ENCODE peak calls at places on chromosomes 12 and 14, in six cellular contexts. X is A549, U is AG10803, Q is astrocyte of the spinal cord, A is gastrocnemius medialis, J is GM06990. K is an unnamed sample.

GRCh38 chr12:56991319-56991906 is 14.9 kb downstream of the ZBTB39 start:
- DNase-seq in U (no peak), A (peak; percentile 42), X (no peak), Q (no peak), J (no peak), K (no peak)

GRCh38 chr14:64891839-64892375 is 12.2 kb upstream of the SPTB start:
- DNase-seq in A (no peak), Q (peak; percentile 79), U (peak; percentile 74), J (peak; percentile 13), X (peak; percentile 56), K (peak; percentile 69)

GRCh38 chr14:100827751-100828447 is 2.0 kb downstream of the MEG3 start:
- DNase-seq in U (peak; percentile 76), J (no peak), Q (peak; percentile 76), X (no peak), A (no peak), K (peak; percentile 78)

GRCh38 chr14:61460063-61460462 is 138.7 kb downstream of the PRKCH start:
- DNase-seq in A (no peak), X (no peak), Q (no peak), U (no peak), J (no peak), K (no peak)

GRCh38 chr12:15851919-15852318 is 30.3 kb upstream of the STRAP start:
- DNase-seq in X (no peak), U (no peak), J (no peak), A (no peak), Q (no peak), K (no peak)

GRCh38 chr14:96108061-96108795 is 69.1 kb downstream of the C14orf132 start:
- DNase-seq in U (no peak), X (no peak), J (no peak), Q (no peak), A (no peak), K (no peak)

GRCh38 chr12:107778383-107779015 is 4.0 kb downstream of the ASCL4 start:
- DNase-seq in J (no peak), X (no peak), U (no peak), Q (no peak), A (no peak), K (no peak)

GRCh38 chr14:62710811-62711210 is 334.4 kb downstream of the KCNH5 start:
- DNase-seq in A (no peak), U (no peak), J (no peak), Q (no peak), X (no peak), K (no peak)

GRCh38 chr12:98179151-98179550 is 336.2 kb upstream of the TMPO start:
- DNase-seq in Q (no peak), J (no peak), X (no peak), U (no peak), A (no peak), K (no peak)
- TF ChIP-seq CTCF in Q (no peak), J (no peak), X (no peak), U (no peak), A (no peak), K (no peak)

GRCh38 chr14:102496955-102497744 is 12.4 kb downstream of the ANKRD9 start:
- DNase-seq in J (no peak), X (no peak), A (no peak), U (no peak), Q (no peak), K (no peak)

GRCh38 chr14:102498678-102499265 is 10.8 kb downstream of the ANKRD9 start:
- DNase-seq in A (no peak), J (no peak), Q (no peak), X (no peak), U (no peak), K (no peak)

GRCh38 chr14:102496331-102496691 is 13.3 kb downstream of the ANKRD9 start:
- DNase-seq in J (no peak), A (no peak), Q (no peak), X (no peak), U (no peak), K (no peak)

GRCh38 chr14:102499401-102500189 is 10.0 kb downstream of the ANKRD9 start:
- DNase-seq in J (no peak), U (no peak), A (peak; percentile 94), Q (no peak), X (no peak), K (no peak)

DNA sequence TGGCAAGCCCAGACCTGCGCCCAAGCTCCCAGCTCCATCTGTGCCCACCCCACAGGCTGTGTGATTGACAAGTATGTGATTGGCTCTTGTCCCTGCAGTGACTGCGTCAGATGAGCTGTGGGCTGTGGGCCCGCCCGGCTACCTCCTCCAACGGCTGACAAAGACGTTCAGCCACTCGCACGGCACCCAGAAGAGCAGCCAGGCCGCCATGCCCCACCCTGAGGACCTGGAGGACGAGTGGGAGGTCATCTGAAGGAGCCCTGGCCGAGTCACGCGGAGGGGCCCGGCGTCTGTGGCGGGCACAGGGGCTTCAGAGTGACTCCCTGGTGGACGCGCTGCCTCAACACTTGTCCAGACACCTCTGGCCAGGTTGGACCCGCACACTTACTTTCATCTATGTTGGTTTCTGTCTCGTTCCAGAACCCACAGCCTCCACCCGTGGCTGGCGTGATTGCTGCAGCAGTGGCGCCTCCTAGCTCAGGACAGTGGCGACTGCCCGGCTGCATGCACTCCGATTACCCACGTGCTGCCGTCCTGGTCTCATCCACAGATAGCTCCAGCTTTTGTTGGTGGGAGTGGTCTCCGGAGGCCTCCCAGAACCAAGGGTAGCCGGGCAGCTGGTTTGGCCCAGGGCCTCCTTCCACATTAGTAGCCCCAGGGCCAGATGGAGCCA is 11.4 kb downstream of the ANKRD9 start:
- DNase-seq in X (no peak), J (no peak), Q (no peak), A (peak; percentile 76), U (no peak), K (no peak)
- TF ChIP-seq CTCF in X (peak; percentile 21), J (peak; percentile 22), Q (peak; percentile 28), A (peak; percentile 51), U (no peak), K (peak; percentile 53)

DNA sequence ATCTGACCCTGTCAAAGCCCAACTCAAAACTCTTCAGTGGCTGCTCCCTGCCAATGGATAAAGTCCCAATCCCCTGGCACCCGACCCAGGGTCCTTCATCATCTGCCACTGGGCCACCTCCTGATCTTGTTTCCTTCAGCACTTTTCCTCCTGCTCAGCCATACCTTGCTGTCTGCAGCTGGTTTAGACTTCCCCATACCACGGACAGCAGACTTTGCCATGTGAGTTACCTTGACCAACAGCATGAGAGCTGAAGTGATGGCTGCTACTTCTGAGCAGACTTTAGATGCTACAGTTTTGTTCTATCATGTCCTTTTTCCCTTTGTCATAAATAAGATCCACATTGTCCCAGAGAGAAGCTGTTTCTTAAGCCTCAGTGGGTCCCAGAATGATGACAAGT is 33.3 kb upstream of the STON2 start:
- DNase-seq in J (no peak), Q (no peak), U (no peak), A (no peak), X (no peak), K (no peak)
- TF ChIP-seq CTCF in J (no peak), Q (no peak), U (no peak), A (no peak), X (no peak), K (no peak)

DNA sequence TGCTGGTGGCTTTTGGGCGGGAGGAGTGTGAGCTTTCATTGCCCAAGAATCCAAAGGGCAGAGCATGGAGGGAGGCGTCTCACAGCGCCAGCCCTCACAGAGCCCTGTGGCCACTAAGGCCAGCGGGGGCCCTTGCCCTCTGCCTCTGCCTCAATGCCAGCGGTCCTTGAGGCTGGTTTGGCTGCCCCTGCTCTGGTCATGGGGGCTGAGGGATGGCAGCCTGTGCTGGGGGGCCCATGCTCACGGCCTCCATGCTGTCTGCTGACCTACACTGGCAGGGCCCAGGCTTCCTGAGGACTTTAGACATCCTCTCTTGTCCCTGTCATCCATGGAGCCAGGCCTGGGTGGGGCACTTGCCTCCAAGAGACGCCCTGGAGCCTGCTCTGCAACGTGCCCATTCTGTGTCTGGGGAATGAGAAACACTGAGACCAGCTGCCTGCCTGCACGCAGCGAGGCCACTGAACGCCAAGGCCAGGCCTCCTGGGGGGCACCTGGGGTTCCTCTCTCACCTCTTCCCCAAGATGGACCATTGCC is 143.4 kb downstream of the KIF26A start:
- DNase-seq in U (no peak), Q (no peak), X (no peak), J (no peak), A (no peak), K (no peak)
- TF ChIP-seq CTCF in U (no peak), Q (no peak), X (no peak), J (no peak), A (no peak), K (no peak)